ENCODE peak calls at places on chromosomes 7 and 10, in six cellular contexts. A, D, K, M, T and N are unnamed samples. For H3K27me3, the result is how much of the 10 kb centered on the place peaks cover.

GRCh38 chr7:127251458-127252379 is 1.0 kb downstream of the GRM8 start:
- DNase-seq in D (peak), K (peak), M (no peak), T (no peak), A (no peak), N (no peak)

GRCh38 chr7:97971120-97971989 is 18.6 kb downstream of the OCM2 start:
- DNase-seq in K (no peak), D (no peak), M (no peak), A (peak), T (peak), N (peak)

GRCh38 chr10:110311357-110311949 is 6.7 kb upstream of the SMNDC1 start:
- DNase-seq in K (peak), M (no peak), D (peak), T (peak), A (peak), N (peak)

GRCh38 chr7:107045980-107046379 is 1.5 kb downstream of the PRKAR2B start:
- DNase-seq in M (no peak), K (no peak), A (peak), D (no peak), T (no peak), N (peak)

GRCh38 chr7:65967361-65968155 is 14.5 kb downstream of the GUSB start:
- DNase-seq in T (no peak), A (no peak), K (no peak), M (no peak), D (no peak), N (no peak)

GRCh38 chr10:88316292-88316861 is 266.7 kb downstream of the RNLS start:
- DNase-seq in D (no peak), M (no peak), A (no peak), K (no peak), T (no peak), N (no peak)

GRCh38 chr10:114571316-114571999 is 86.6 kb downstream of the ABLIM1 start:
- DNase-seq in M (no peak), D (no peak), T (peak), K (no peak), A (no peak), N (no peak)

GRCh38 chr10:43653746-43654145 is 5.1 kb upstream of the ZNF32 start:
- DNase-seq in K (no peak), A (peak), M (no peak), D (no peak), T (no peak), N (no peak)

GRCh38 chr10:33106767-33107166 is 148.7 kb upstream of the ITGB1 start:
- DNase-seq in M (no peak), A (no peak), D (no peak), K (peak), T (no peak), N (no peak)

GRCh38 chr7:70165477-70166170 is 567.3 kb downstream of the AUTS2 start:
- DNase-seq in T (no peak), K (no peak), A (no peak), D (no peak), M (no peak), N (no peak)

GRCh38 chr7:80781561-80781979 is 137.3 kb downstream of the SEMA3C start:
- DNase-seq in D (no peak), M (no peak), K (no peak), T (no peak), A (peak), N (peak)

GRCh38 chr7:79298145-79298760 is 155.2 kb downstream of the MAGI2 start:
- DNase-seq in T (peak), A (peak), M (no peak), D (peak), K (no peak), N (peak)

GRCh38 chr7:155603190-155603857 is 41.1 kb upstream of the RBM33 start:
- DNase-seq in K (no peak), M (no peak), T (no peak), A (no peak), D (no peak), N (no peak)

GRCh38 chr7:88485811-88486210 is 179.1 kb upstream of the STEAP4 start:
- DNase-seq in K (no peak), D (no peak), T (no peak), A (no peak), M (no peak), N (no peak)

GRCh38 chr10:50593523-50593922 is 30.2 kb downstream of the SGMS1 start:
- DNase-seq in D (no peak), T (no peak), K (no peak), A (peak), M (no peak), N (peak)

GRCh38 chr7:8217200-8218068 is 44.5 kb downstream of the ICA1 start:
- DNase-seq in K (no peak), M (no peak), T (peak), D (peak), A (peak), N (peak)

DNA sequence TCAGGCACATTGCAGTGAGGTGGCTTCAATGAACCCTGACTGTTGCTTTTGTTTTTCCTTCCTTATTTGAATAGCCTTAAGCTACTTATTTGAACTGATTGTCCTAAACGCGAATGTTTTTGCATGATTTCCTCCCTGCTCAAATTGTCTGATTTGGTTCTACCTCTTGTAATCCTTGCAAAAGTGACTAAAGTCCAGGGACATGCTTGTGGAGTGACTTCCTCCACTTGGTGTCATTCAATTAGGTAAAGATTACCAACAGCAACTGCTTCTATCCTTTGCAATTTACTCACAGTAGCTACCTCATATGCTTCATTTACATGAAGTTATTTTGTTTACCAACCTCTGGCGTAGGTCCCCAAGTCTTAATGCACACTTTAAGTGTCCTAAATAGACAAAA is 295.9 kb upstream of the TMEM229A start:
- DNase-seq in D (no peak), M (no peak), A (no peak), K (no peak), T (no peak), N (no peak)
- H3K14ac ChIP-seq in D (no peak), M (no peak), A (no peak), K (no peak), T (no peak), N (no peak)

GRCh38 chr10:93280699-93281366 is 201.3 kb downstream of the MYOF start:
- DNase-seq in M (peak), A (no peak), T (no peak), K (peak), D (no peak), N (no peak)

GRCh38 chr10:93277360-93277759 is 203.7 kb downstream of the CYP26A1 start:
- DNase-seq in A (no peak), M (no peak), D (no peak), K (no peak), T (no peak), N (no peak)

GRCh38 chr10:93281367-93281720 is 200.8 kb downstream of the MYOF start:
- DNase-seq in T (no peak), M (no peak), D (no peak), K (no peak), A (no peak), N (no peak)

GRCh38 chr10:93274419-93274818 is 200.7 kb downstream of the CYP26A1 start:
- DNase-seq in A (no peak), K (no peak), D (no peak), T (peak), M (no peak), N (no peak)

DNA sequence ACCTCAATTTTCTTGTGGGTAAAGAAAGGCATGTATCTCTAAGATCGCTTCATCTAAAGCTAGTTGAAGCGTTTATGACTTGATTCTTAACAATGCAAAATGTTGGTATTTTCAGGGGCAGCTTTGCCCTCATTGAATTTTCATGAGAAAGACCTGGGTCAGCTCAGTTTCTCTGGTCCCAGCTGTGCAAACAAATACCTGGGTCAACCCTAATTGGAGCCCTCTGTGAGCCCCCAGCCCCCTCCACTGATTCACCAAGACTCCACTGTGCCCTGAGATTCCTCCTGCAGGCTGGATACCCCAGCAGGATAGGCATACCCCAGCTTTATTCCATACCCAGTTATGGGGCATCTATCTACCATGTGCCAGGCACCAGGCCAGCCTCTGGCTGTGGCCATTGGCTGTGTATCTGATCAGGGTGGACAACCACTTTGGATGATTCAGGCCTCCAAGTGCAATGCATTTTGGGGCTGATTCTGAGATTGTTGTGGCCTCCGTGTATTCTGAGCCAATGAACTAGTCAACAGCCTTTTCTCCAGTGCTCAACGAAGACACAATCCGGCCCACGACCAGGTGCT is 201.9 kb downstream of the MYOF start:
- DNase-seq in A (no peak), K (peak), D (no peak), T (no peak), M (no peak), N (no peak)
- H3K18ac ChIP-seq in A (no peak), K (peak), D (peak), T (no peak), M (peak), N (no peak)

DNA sequence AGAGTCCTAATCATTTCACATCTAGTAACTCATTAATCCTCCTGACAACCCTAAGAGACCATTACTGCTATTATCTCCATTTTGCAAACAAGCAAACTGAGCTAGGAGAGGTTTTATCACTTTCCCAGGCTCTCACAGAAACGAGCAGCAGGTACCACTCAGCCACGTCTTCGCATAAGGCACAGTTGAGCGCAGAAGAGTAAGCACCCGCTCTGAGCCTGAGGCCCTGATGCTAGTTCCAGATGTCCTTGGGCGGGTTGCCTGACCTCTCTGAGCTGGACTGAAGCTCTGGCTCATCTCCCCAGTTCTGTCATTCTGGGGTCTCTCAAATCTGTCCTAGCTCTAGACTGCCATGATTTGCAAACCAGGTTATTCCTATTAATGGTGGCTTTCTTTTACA is 72.6 kb upstream of the FRMD4A start:
- DNase-seq in M (no peak), K (no peak), T (no peak), D (no peak), A (no peak), N (no peak)
- H3K27me3 ChIP-seq in M (under half), K (under half), T (under half), D (under half), A (under half), N (under half)

GRCh38 chr10:551489-552252 is 137.8 kb downstream of the DIP2C start:
- DNase-seq in M (no peak), A (no peak), K (no peak), T (no peak), D (no peak), N (no peak)

GRCh38 chr10:555281-555680 is 134.2 kb downstream of the DIP2C start:
- DNase-seq in T (no peak), K (no peak), A (no peak), M (no peak), D (no peak), N (no peak)

GRCh38 chr10:554182-554848 is 135.2 kb downstream of the DIP2C start:
- DNase-seq in K (no peak), T (no peak), D (no peak), A (peak), M (no peak), N (no peak)

GRCh38 chr10:552679-553078 is 136.8 kb downstream of the DIP2C start:
- DNase-seq in D (no peak), T (no peak), K (no peak), M (no peak), A (no peak), N (no peak)

GRCh38 chr10:553233-553632 is 136.2 kb downstream of the DIP2C start:
- DNase-seq in T (no peak), D (no peak), M (no peak), A (no peak), K (no peak), N (no peak)
- H3K14ac ChIP-seq in T (no peak), D (no peak), M (no peak), A (no peak), K (no peak), N (no peak)

GRCh38 chr10:22647244-22647643 is 67.1 kb downstream of the PIP4K2A start:
- DNase-seq in D (no peak), K (no peak), A (no peak), M (no peak), T (no peak), N (peak)

GRCh38 chr10:22649390-22649841 is 65.0 kb downstream of the PIP4K2A start:
- DNase-seq in T (peak), D (no peak), A (no peak), M (no peak), K (no peak), N (no peak)

GRCh38 chr10:22648547-22648961 is 65.8 kb downstream of the PIP4K2A start:
- DNase-seq in K (no peak), D (no peak), A (peak), M (no peak), T (peak), N (peak)

GRCh38 chr10:22643696-22644621 is 70.4 kb downstream of the PIP4K2A start:
- DNase-seq in A (no peak), T (no peak), M (no peak), K (no peak), D (no peak), N (no peak)

DNA sequence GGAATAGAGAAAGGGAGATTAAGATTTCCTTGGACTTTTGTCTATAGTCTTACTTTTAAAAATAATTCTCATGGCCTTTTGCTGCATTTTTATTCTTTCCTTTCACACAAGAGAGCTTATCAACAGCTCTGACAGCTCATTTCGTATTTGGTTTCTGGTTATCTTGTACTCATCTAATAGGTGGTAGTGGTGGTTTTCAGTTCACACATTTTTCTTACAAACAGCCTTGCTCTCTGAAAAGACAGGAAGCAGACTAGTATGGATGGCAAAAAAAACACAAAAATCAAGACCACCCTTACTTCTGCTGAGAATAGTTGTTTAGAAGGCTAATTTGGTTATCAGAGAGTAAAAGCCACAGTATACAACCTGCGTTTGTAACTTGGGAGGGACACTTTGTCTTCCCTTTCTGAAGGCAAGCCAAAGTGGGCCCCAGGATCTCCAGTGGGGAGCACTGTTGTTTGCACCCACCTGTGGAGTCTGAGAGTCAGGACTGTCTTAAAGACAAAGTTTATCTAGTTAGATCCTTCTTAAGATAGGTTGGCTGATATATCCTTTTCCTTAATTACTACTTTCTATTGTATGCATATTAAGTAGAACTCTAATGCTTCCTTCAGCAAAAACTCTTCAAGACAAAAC is 68.0 kb downstream of the PIP4K2A start:
- DNase-seq in M (no peak), A (no peak), K (no peak), D (no peak), T (no peak), N (no peak)
- H3K18ac ChIP-seq in M (no peak), A (no peak), K (no peak), D (no peak), T (no peak), N (no peak)

DNA sequence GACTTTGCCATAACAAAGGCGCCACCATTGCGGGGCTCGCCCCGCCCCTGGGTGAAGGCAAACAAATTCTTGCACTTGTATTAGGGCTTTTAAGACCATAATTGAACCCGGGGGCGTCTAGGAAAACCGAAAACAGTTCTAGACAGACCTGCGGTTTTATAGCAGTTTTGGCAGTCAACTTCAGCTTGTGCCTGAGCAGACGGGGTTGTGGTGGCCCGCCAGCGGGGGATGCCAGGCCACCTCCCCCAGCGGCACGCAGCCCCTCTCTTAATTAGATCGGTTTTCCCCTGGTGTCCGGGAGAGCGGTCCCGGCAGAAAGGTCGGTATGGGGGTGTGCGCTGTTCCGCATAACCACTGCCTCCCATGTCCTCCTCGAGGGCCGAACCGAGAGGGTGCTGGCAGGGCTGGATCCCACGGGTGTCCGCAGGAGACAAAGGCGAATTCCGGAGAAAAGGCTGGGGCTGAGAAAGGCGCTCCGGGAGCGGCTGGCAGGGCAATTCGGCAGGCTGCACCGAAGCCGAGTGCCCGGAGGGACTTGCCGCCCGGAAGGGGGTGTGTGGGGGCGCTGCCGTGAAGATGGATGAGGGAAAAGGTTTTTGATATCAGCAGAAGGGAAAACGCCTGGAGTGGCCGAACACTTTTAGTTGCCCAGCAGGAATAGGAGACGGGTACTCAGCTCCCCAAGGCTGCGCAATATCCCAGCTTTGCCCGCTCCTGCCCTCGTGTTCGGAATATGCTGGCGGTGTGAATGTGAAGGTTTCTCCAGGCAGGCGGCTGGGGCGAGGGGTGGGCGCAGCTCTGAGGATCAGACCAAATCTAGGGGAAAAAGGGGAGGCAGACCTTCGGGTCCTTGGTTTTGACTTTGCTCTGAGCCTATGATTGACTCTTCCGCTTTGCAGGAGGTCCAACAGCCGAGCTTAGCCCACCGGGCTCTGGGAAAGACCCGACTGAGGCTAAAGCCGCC is 3.0 kb upstream of the HOXA11 start:
- DNase-seq in T (no peak), D (no peak), K (peak), M (no peak), A (no peak), N (no peak)
- H3K27me3 ChIP-seq in T (half or more), D (half or more), K (half or more), M (half or more), A (half or more), N (under half)

DNA sequence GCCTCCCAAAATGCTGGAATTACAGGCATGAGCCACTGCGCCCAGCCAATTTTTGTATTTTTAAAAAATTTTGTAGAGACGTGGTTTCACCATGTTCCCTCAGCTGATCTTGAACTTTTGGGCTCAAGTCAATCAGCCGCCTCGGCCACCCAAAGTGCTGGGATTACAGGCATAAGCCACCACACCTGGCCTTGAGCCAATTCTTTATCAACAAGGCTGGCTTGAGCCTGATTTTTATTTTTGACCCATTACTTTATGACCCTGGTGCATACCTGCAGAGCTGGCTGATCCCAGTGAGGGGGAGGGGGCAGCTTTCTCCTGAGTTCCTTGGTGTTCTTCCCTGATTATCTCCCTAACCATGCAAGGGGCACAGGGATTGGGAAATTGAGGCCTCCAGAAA is 15.8 kb upstream of the CPA1 start:
- DNase-seq in D (no peak), K (no peak), M (no peak), A (no peak), T (no peak), N (no peak)
- H3K14ac ChIP-seq in D (no peak), K (no peak), M (no peak), A (peak), T (peak), N (no peak)

DNA sequence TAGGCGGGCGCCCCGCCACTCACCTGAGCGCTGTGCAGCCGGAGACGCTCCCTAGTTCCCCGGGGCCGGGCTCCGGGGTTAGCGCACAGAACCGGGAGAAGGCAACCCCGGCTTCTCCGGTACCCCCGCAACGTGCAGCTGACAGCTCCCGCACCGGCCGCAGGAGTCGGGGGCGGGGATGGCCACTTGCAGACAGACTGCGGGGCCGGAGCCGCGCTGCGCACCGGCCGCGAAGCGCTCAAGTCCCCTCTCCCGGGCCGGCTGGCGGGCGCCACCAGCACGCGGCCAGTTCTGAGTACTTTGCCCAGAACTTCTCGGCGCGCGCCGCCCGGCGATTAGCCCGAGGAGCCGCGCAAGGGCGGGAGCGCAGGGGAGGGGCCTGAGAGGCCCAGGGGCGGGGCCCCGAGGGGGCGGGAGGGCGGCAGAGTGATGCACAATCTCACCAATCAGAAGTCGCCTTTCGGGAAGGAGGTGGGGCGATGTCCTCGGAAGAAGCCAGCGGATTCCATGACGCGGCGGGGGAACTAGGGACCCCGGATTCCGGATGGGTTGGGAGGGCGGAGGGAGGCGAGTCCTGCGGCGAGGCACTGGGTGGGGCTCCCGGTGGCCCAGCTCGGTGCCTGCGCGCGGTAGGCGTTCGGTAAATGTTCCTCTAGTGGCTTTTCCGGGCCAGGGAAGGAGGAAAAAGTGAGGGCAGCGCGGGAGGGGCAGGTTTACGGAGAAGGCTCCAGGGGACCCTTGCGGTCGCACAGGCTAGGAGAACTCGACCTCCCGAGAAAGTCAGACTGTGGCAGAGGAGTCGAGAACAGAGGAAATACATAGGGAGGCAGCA is at the start of gene OSBPL3:
- DNase-seq in T (peak), M (peak), K (peak), D (peak), A (peak), N (peak)
- H3K18ac ChIP-seq in T (peak), M (peak), K (peak), D (peak), A (peak), N (peak)

GRCh38 chr10:117552156-117552620 is 9.6 kb downstream of the EMX2 start:
- DNase-seq in D (no peak), K (peak), T (no peak), M (no peak), A (no peak), N (no peak)
- H3K27me3 ChIP-seq in D (under half), K (half or more), T (half or more), M (half or more), A (half or more), N (under half)